ENCODE peak calls at places on chromosomes 4 and X, in seven cellular contexts. One of them, this sample, is unnamed.

GRCh38 chrX:39857780-39858179 is 240.0 kb downstream of the BCOR start:
- DNase-seq in NCI-H446: no peak
- DNase-seq in myocyte: peak; percentile 50
- DNase-seq in left cardiac atrium: no peak
- DNase-seq in AG08396: no peak
- DNase-seq in M059J: peak; percentile 87
- DNase-seq in activated CD4-positive, alpha-beta memory T cell treated with anti-CD3 and anti-CD28 coated beads for 36 hours: peak; percentile 67
- DNase-seq in this sample: no peak

GRCh38 chrX:15336023-15336413 is 695 bp upstream of the PIGA start:
- DNase-seq in NCI-H446: peak; percentile 19
- DNase-seq in myocyte: peak; percentile 12
- DNase-seq in left cardiac atrium: no peak
- DNase-seq in AG08396: peak; percentile 29
- DNase-seq in M059J: peak; percentile 66
- DNase-seq in activated CD4-positive, alpha-beta memory T cell treated with anti-CD3 and anti-CD28 coated beads for 36 hours: peak; percentile 72
- DNase-seq in this sample: peak; percentile 59

GRCh38 chr4:80043534-80043933 is 29.5 kb downstream of the ANTXR2 start:
- DNase-seq in NCI-H446: no peak
- DNase-seq in myocyte: no peak
- DNase-seq in left cardiac atrium: no peak
- DNase-seq in AG08396: peak; percentile 5
- DNase-seq in M059J: no peak
- DNase-seq in activated CD4-positive, alpha-beta memory T cell treated with anti-CD3 and anti-CD28 coated beads for 36 hours: no peak
- DNase-seq in this sample: no peak

GRCh38 chrX:9141496-9141895 is 107.6 kb upstream of the FAM9B start:
- DNase-seq in NCI-H446: no peak
- DNase-seq in myocyte: no peak
- DNase-seq in left cardiac atrium: no peak
- DNase-seq in AG08396: peak; percentile 15
- DNase-seq in M059J: peak; percentile 73
- DNase-seq in activated CD4-positive, alpha-beta memory T cell treated with anti-CD3 and anti-CD28 coated beads for 36 hours: no peak
- DNase-seq in this sample: no peak

GRCh38 chrX:110210417-110211139 is 107.3 kb downstream of the AMMECR1 start:
- DNase-seq in NCI-H446: peak; percentile 74
- DNase-seq in myocyte: no peak
- DNase-seq in left cardiac atrium: no peak
- DNase-seq in AG08396: peak; percentile 14
- DNase-seq in M059J: peak; percentile 81
- DNase-seq in activated CD4-positive, alpha-beta memory T cell treated with anti-CD3 and anti-CD28 coated beads for 36 hours: no peak
- DNase-seq in this sample: peak; percentile 66

GRCh38 chr4:6694177-6694901 is 661 bp downstream of the S100P start:
- DNase-seq in NCI-H446: no peak
- DNase-seq in myocyte: no peak
- DNase-seq in left cardiac atrium: no peak
- DNase-seq in AG08396: no peak
- DNase-seq in M059J: no peak
- DNase-seq in activated CD4-positive, alpha-beta memory T cell treated with anti-CD3 and anti-CD28 coated beads for 36 hours: peak; percentile 47
- DNase-seq in this sample: peak; percentile 29

GRCh38 chr4:32135642-32136041 is 1415.5 kb downstream of the PCDH7 start:
- DNase-seq in NCI-H446: no peak
- DNase-seq in myocyte: no peak
- DNase-seq in left cardiac atrium: no peak
- DNase-seq in AG08396: no peak
- DNase-seq in M059J: peak; percentile 5
- DNase-seq in activated CD4-positive, alpha-beta memory T cell treated with anti-CD3 and anti-CD28 coated beads for 36 hours: no peak
- DNase-seq in this sample: no peak

GRCh38 chr4:138034871-138035270 is 207.3 kb downstream of the SLC7A11 start:
- DNase-seq in NCI-H446: no peak
- DNase-seq in myocyte: no peak
- DNase-seq in left cardiac atrium: no peak
- DNase-seq in AG08396: no peak
- DNase-seq in M059J: no peak
- DNase-seq in activated CD4-positive, alpha-beta memory T cell treated with anti-CD3 and anti-CD28 coated beads for 36 hours: no peak
- DNase-seq in this sample: peak; percentile 56

GRCh38 chr4:112156112-112156511 is 10.9 kb downstream of the FAM241A start:
- DNase-seq in NCI-H446: no peak
- DNase-seq in myocyte: no peak
- DNase-seq in left cardiac atrium: no peak
- DNase-seq in AG08396: no peak
- DNase-seq in M059J: no peak
- DNase-seq in activated CD4-positive, alpha-beta memory T cell treated with anti-CD3 and anti-CD28 coated beads for 36 hours: no peak
- DNase-seq in this sample: no peak

GRCh38 chr4:25405453-25405852 is 28.4 kb downstream of the ANAPC4 start:
- DNase-seq in NCI-H446: no peak
- DNase-seq in myocyte: no peak
- DNase-seq in left cardiac atrium: no peak
- DNase-seq in AG08396: no peak
- DNase-seq in M059J: no peak
- DNase-seq in activated CD4-positive, alpha-beta memory T cell treated with anti-CD3 and anti-CD28 coated beads for 36 hours: no peak
- DNase-seq in this sample: no peak

GRCh38 chr4:101169044-101170014 is 178.0 kb downstream of the PPP3CA start:
- DNase-seq in NCI-H446: peak; percentile 62
- DNase-seq in myocyte: peak; percentile 65
- DNase-seq in left cardiac atrium: peak; percentile 47
- DNase-seq in AG08396: peak; percentile 26
- DNase-seq in M059J: peak; percentile 70
- DNase-seq in activated CD4-positive, alpha-beta memory T cell treated with anti-CD3 and anti-CD28 coated beads for 36 hours: peak; percentile 69
- DNase-seq in this sample: peak; percentile 89

GRCh38 chr4:151743894-151744293 is 16.9 kb downstream of the GATB start:
- DNase-seq in NCI-H446: no peak
- DNase-seq in myocyte: no peak
- DNase-seq in left cardiac atrium: no peak
- DNase-seq in AG08396: no peak
- DNase-seq in M059J: peak; percentile 4
- DNase-seq in activated CD4-positive, alpha-beta memory T cell treated with anti-CD3 and anti-CD28 coated beads for 36 hours: no peak
- DNase-seq in this sample: no peak

GRCh38 chr4:7206856-7207567 is 14.7 kb downstream of the SORCS2 start:
- DNase-seq in NCI-H446: peak; percentile 51
- DNase-seq in myocyte: peak; percentile 90
- DNase-seq in left cardiac atrium: peak; percentile 88
- DNase-seq in AG08396: peak; percentile 94
- DNase-seq in M059J: peak; percentile 87
- DNase-seq in activated CD4-positive, alpha-beta memory T cell treated with anti-CD3 and anti-CD28 coated beads for 36 hours: no peak
- DNase-seq in this sample: peak; percentile 78

GRCh38 chr4:167114416-167114971 is 119.8 kb downstream of the SPOCK3 start:
- DNase-seq in NCI-H446: no peak
- DNase-seq in myocyte: no peak
- DNase-seq in left cardiac atrium: no peak
- DNase-seq in AG08396: no peak
- DNase-seq in M059J: peak; percentile 32
- DNase-seq in activated CD4-positive, alpha-beta memory T cell treated with anti-CD3 and anti-CD28 coated beads for 36 hours: no peak
- DNase-seq in this sample: no peak

GRCh38 chr4:10371869-10372471 is 85.3 kb downstream of the ZNF518B start:
- DNase-seq in NCI-H446: no peak
- DNase-seq in myocyte: peak; percentile 52
- DNase-seq in left cardiac atrium: no peak
- DNase-seq in AG08396: no peak
- DNase-seq in M059J: peak; percentile 89
- DNase-seq in activated CD4-positive, alpha-beta memory T cell treated with anti-CD3 and anti-CD28 coated beads for 36 hours: no peak
- DNase-seq in this sample: no peak

GRCh38 chr4:48602222-48602621 is 112.2 kb downstream of the ZAR1 start:
- DNase-seq in NCI-H446: no peak
- DNase-seq in myocyte: peak; percentile 72
- DNase-seq in left cardiac atrium: no peak
- DNase-seq in AG08396: peak; percentile 37
- DNase-seq in M059J: peak; percentile 91
- DNase-seq in activated CD4-positive, alpha-beta memory T cell treated with anti-CD3 and anti-CD28 coated beads for 36 hours: no peak
- DNase-seq in this sample: no peak

GRCh38 chr4:176709417-176709816 is 83.3 kb downstream of the VEGFC start:
- DNase-seq in NCI-H446: no peak
- DNase-seq in myocyte: no peak
- DNase-seq in left cardiac atrium: no peak
- DNase-seq in AG08396: no peak
- DNase-seq in M059J: no peak
- DNase-seq in activated CD4-positive, alpha-beta memory T cell treated with anti-CD3 and anti-CD28 coated beads for 36 hours: no peak
- DNase-seq in this sample: peak; percentile 41

GRCh38 chr4:76448211-76448610 is 13.2 kb downstream of the SHROOM3 start:
- DNase-seq in NCI-H446: no peak
- DNase-seq in myocyte: no peak
- DNase-seq in left cardiac atrium: no peak
- DNase-seq in AG08396: no peak
- DNase-seq in M059J: no peak
- DNase-seq in activated CD4-positive, alpha-beta memory T cell treated with anti-CD3 and anti-CD28 coated beads for 36 hours: no peak
- DNase-seq in this sample: no peak

GRCh38 chr4:143344011-143344410 is 7.3 kb downstream of the GAB1 start:
- DNase-seq in NCI-H446: no peak
- DNase-seq in myocyte: no peak
- DNase-seq in left cardiac atrium: no peak
- DNase-seq in AG08396: no peak
- DNase-seq in M059J: no peak
- DNase-seq in activated CD4-positive, alpha-beta memory T cell treated with anti-CD3 and anti-CD28 coated beads for 36 hours: no peak
- DNase-seq in this sample: no peak

GRCh38 chrX:46588263-46588662 is 14.7 kb downstream of the CHST7 start:
- DNase-seq in NCI-H446: no peak
- DNase-seq in myocyte: peak; percentile 51
- DNase-seq in left cardiac atrium: peak; percentile 55
- DNase-seq in AG08396: no peak
- DNase-seq in M059J: peak; percentile 72
- DNase-seq in activated CD4-positive, alpha-beta memory T cell treated with anti-CD3 and anti-CD28 coated beads for 36 hours: peak; percentile 61
- DNase-seq in this sample: peak; percentile 72

GRCh38 chr4:152165851-152166250 is 370.0 kb downstream of the FBXW7 start:
- DNase-seq in NCI-H446: no peak
- DNase-seq in myocyte: peak; percentile 28
- DNase-seq in left cardiac atrium: no peak
- DNase-seq in AG08396: no peak
- DNase-seq in M059J: no peak
- DNase-seq in activated CD4-positive, alpha-beta memory T cell treated with anti-CD3 and anti-CD28 coated beads for 36 hours: no peak
- DNase-seq in this sample: no peak

GRCh38 chr4:184348311-184349233 is 125.8 kb downstream of the IRF2 start:
- DNase-seq in NCI-H446: no peak
- DNase-seq in myocyte: no peak
- DNase-seq in left cardiac atrium: peak; percentile 50
- DNase-seq in AG08396: no peak
- DNase-seq in M059J: no peak
- DNase-seq in activated CD4-positive, alpha-beta memory T cell treated with anti-CD3 and anti-CD28 coated beads for 36 hours: no peak
- DNase-seq in this sample: no peak

GRCh38 chrX:29617276-29617675 is 598.1 kb upstream of the MAGEB2 start:
- DNase-seq in NCI-H446: no peak
- DNase-seq in myocyte: no peak
- DNase-seq in left cardiac atrium: no peak
- DNase-seq in AG08396: peak; percentile 40
- DNase-seq in M059J: peak; percentile 65
- DNase-seq in activated CD4-positive, alpha-beta memory T cell treated with anti-CD3 and anti-CD28 coated beads for 36 hours: no peak
- DNase-seq in this sample: peak; percentile 70

GRCh38 chr4:40255722-40256281 is 59.0 kb downstream of the RHOH start:
- DNase-seq in NCI-H446: no peak
- DNase-seq in myocyte: peak; percentile 81
- DNase-seq in left cardiac atrium: no peak
- DNase-seq in AG08396: peak; percentile 78
- DNase-seq in M059J: peak; percentile 99
- DNase-seq in activated CD4-positive, alpha-beta memory T cell treated with anti-CD3 and anti-CD28 coated beads for 36 hours: no peak
- DNase-seq in this sample: peak; percentile 92

GRCh38 chrX:115690554-115691216 is 129.7 kb downstream of the PLS3 start:
- DNase-seq in NCI-H446: peak; percentile 47
- DNase-seq in myocyte: peak; percentile 76
- DNase-seq in left cardiac atrium: peak; percentile 44
- DNase-seq in AG08396: peak; percentile 67
- DNase-seq in M059J: peak; percentile 86
- DNase-seq in activated CD4-positive, alpha-beta memory T cell treated with anti-CD3 and anti-CD28 coated beads for 36 hours: peak; percentile 22
- DNase-seq in this sample: peak; percentile 91

GRCh38 chr4:168560184-168560834 is 63.5 kb downstream of the PALLD start:
- DNase-seq in NCI-H446: no peak
- DNase-seq in myocyte: peak; percentile 46
- DNase-seq in left cardiac atrium: no peak
- DNase-seq in AG08396: no peak
- DNase-seq in M059J: no peak
- DNase-seq in activated CD4-positive, alpha-beta memory T cell treated with anti-CD3 and anti-CD28 coated beads for 36 hours: no peak
- DNase-seq in this sample: no peak

GRCh38 chr4:81528979-81529378 is 57.3 kb upstream of the RASGEF1B start:
- DNase-seq in NCI-H446: no peak
- DNase-seq in myocyte: no peak
- DNase-seq in left cardiac atrium: no peak
- DNase-seq in AG08396: no peak
- DNase-seq in M059J: no peak
- DNase-seq in activated CD4-positive, alpha-beta memory T cell treated with anti-CD3 and anti-CD28 coated beads for 36 hours: no peak
- DNase-seq in this sample: no peak

GRCh38 chr4:158856852-158857251 is 88.0 kb downstream of the FNIP2 start:
- DNase-seq in NCI-H446: peak; percentile 14
- DNase-seq in myocyte: peak; percentile 25
- DNase-seq in left cardiac atrium: no peak
- DNase-seq in AG08396: peak; percentile 24
- DNase-seq in M059J: peak; percentile 38
- DNase-seq in activated CD4-positive, alpha-beta memory T cell treated with anti-CD3 and anti-CD28 coated beads for 36 hours: no peak
- DNase-seq in this sample: peak; percentile 74

GRCh38 chrX:64395568-64395929 is 297 bp upstream of the MTMR8 start:
- DNase-seq in NCI-H446: no peak
- DNase-seq in myocyte: no peak
- DNase-seq in left cardiac atrium: no peak
- DNase-seq in AG08396: no peak
- DNase-seq in M059J: no peak
- DNase-seq in activated CD4-positive, alpha-beta memory T cell treated with anti-CD3 and anti-CD28 coated beads for 36 hours: no peak
- DNase-seq in this sample: no peak

GRCh38 chr4:142846729-142847606 is 867 bp upstream of the INPP4B start:
- DNase-seq in NCI-H446: peak; percentile 50
- DNase-seq in myocyte: no peak
- DNase-seq in left cardiac atrium: peak; percentile 24
- DNase-seq in AG08396: peak; percentile 11
- DNase-seq in M059J: peak; percentile 66
- DNase-seq in activated CD4-positive, alpha-beta memory T cell treated with anti-CD3 and anti-CD28 coated beads for 36 hours: peak; percentile 87
- DNase-seq in this sample: peak; percentile 37

GRCh38 chr4:37737456-37737855 is 51.3 kb upstream of the RELL1 start:
- DNase-seq in NCI-H446: no peak
- DNase-seq in myocyte: no peak
- DNase-seq in left cardiac atrium: no peak
- DNase-seq in AG08396: no peak
- DNase-seq in M059J: peak; percentile 83
- DNase-seq in activated CD4-positive, alpha-beta memory T cell treated with anti-CD3 and anti-CD28 coated beads for 36 hours: no peak
- DNase-seq in this sample: no peak

GRCh38 chr4:187268940-187269339 is 545.3 kb upstream of the FAT1 start:
- DNase-seq in NCI-H446: no peak
- DNase-seq in myocyte: peak; percentile 3
- DNase-seq in left cardiac atrium: no peak
- DNase-seq in AG08396: peak; percentile 55
- DNase-seq in M059J: peak; percentile 81
- DNase-seq in activated CD4-positive, alpha-beta memory T cell treated with anti-CD3 and anti-CD28 coated beads for 36 hours: no peak
- DNase-seq in this sample: no peak

This sample was measured in dermis blood vessel endothelial cell.